ENCODE peak calls at places on chromosomes 13 and 19, in five cellular contexts. O, L, E, Z and K are unnamed samples.
A peak's percentile ranks its signal among the peaks of the same experiment; 100 is the strongest.

GRCh38 chr19:47507031-47507430 is 7.8 kb downstream of the NAPA start:
- DNase-seq in O (no peak), L (no peak), E (no peak), Z (no peak), K (no peak)

GRCh38 chr19:34217952-34218817 is 36.2 kb upstream of the GARRE1 start:
- DNase-seq in O (no peak), L (peak; percentile 19), E (peak; percentile 74), Z (no peak), K (no peak)

GRCh38 chr13:82627183-82627582 is 1255.1 kb downstream of the SLITRK1 start:
- DNase-seq in O (no peak), L (no peak), E (peak; percentile 27), Z (no peak), K (no peak)

GRCh38 chr13:53788286-53788685 is 759.7 kb downstream of the OLFM4 start:
- DNase-seq in O (no peak), L (no peak), E (no peak), Z (no peak), K (no peak)

GRCh38 chr13:30743319-30744055 is 8.1 kb downstream of the ALOX5AP start:
- DNase-seq in O (no peak), L (no peak), E (peak; percentile 96), Z (no peak), K (no peak)

GRCh38 chr19:30679789-30680188 is 307.6 kb downstream of the ZNF536 start:
- DNase-seq in O (no peak), L (no peak), E (no peak), Z (no peak), K (no peak)

GRCh38 chr19:28020631-28021315 is 1192.2 kb downstream of the UQCRFS1 start:
- DNase-seq in O (no peak), L (no peak), E (no peak), Z (no peak), K (no peak)

GRCh38 chr13:100209857-100210580 is 121.1 kb downstream of the PCCA start:
- DNase-seq in O (no peak), L (no peak), E (peak; percentile 50), Z (no peak), K (no peak)

GRCh38 chr13:52374873-52375411 is 31.0 kb downstream of the THSD1 start:
- DNase-seq in O (no peak), L (no peak), E (no peak), Z (no peak), K (no peak)

GRCh38 chr19:48842744-48843162 is 6.5 kb upstream of the HSD17B14 start:
- DNase-seq in O (peak; percentile 80), L (peak; percentile 27), E (no peak), Z (peak; percentile 66), K (peak; percentile 50)

GRCh38 chr19:4007836-4008539 is 452 bp downstream of the PIAS4 start:
- DNase-seq in O (peak; percentile 16), L (no peak), E (no peak), Z (no peak), K (peak; percentile 29)

GRCh38 chr19:41159861-41160260 is 33.2 kb upstream of the CYP2S1 start:
- DNase-seq in O (no peak), L (no peak), E (no peak), Z (no peak), K (no peak)

GRCh38 chr13:98664047-98664446 is 87.1 kb upstream of the STK24 start:
- DNase-seq in O (no peak), L (no peak), E (peak; percentile 31), Z (no peak), K (no peak)

GRCh38 chr13:94825507-94825906 is 113.2 kb upstream of the SOX21 start:
- DNase-seq in O (no peak), L (no peak), E (no peak), Z (peak; percentile 14), K (no peak)

GRCh38 chr19:2223959-2224358 is 12.2 kb downstream of the PLEKHJ1 start:
- DNase-seq in O (no peak), L (no peak), E (no peak), Z (no peak), K (no peak)

GRCh38 chr19:12703056-12703455 is 6.6 kb upstream of the FBXW9 start:
- DNase-seq in O (peak; percentile 44), L (no peak), E (no peak), Z (peak; percentile 50), K (no peak)

GRCh38 chr13:109146912-109147624 is 517.7 kb downstream of the MYO16 start:
- DNase-seq in O (no peak), L (no peak), E (peak; percentile 71), Z (no peak), K (no peak)

GRCh38 chr13:20923272-20923671 is 20.7 kb upstream of the XPO4 start:
- DNase-seq in O (no peak), L (no peak), E (no peak), Z (no peak), K (no peak)

GRCh38 chr13:99042851-99043250 is 65.0 kb upstream of the DOCK9 start:
- DNase-seq in O (no peak), L (no peak), E (no peak), Z (no peak), K (no peak)

GRCh38 chr19:49929121-49929610 is at the start of the genes ATF5 and NUP62:
- DNase-seq in O (peak; percentile 92), L (peak; percentile 95), E (peak; percentile 29), Z (peak; percentile 95), K (peak; percentile 93)

GRCh38 chr13:33284016-33284415 is 1.5 kb downstream of the STARD13 start:
- DNase-seq in O (peak; percentile 2), L (no peak), E (no peak), Z (no peak), K (no peak)

GRCh38 chr19:49339364-49340068 is 4.3 kb downstream of the CD37 start:
- DNase-seq in O (no peak), L (no peak), E (peak; percentile 35), Z (peak; percentile 50), K (no peak)

GRCh38 chr13:74158028-74158427 is 23.8 kb upstream of the KLF12 start:
- DNase-seq in O (no peak), L (no peak), E (no peak), Z (no peak), K (no peak)

GRCh38 chr19:42113641-42114348 is 18.5 kb downstream of the POU2F2 start:
- DNase-seq in O (no peak), L (no peak), E (peak; percentile 91), Z (no peak), K (no peak)

GRCh38 chr19:44260343-44260681 is 626 bp downstream of the ZNF233 start:
- DNase-seq in O (no peak), L (no peak), E (no peak), Z (no peak), K (peak; percentile 19)

GRCh38 chr13:109180905-109181425 is 551.6 kb downstream of the MYO16 start:
- DNase-seq in O (no peak), L (no peak), E (peak; percentile 82), Z (peak; percentile 16), K (peak; percentile 62)

GRCh38 chr13:24741016-24741662 is 22.8 kb upstream of the RNF17 start:
- DNase-seq in O (no peak), L (no peak), E (no peak), Z (no peak), K (no peak)

GRCh38 chr13:75415720-75416119 is 66.2 kb downstream of the TBC1D4 start:
- DNase-seq in O (peak; percentile 43), L (no peak), E (peak; percentile 74), Z (no peak), K (no peak)

GRCh38 chr13:30623392-30623791 is 5.7 kb downstream of the USPL1 start:
- DNase-seq in O (no peak), L (no peak), E (no peak), Z (no peak), K (no peak)

GRCh38 chr13:41675306-41675705 is 218.0 kb downstream of the RGCC start:
- DNase-seq in O (no peak), L (no peak), E (no peak), Z (no peak), K (no peak)

GRCh38 chr13:106393776-106394175 is 141.7 kb downstream of the EFNB2 start:
- DNase-seq in O (no peak), L (no peak), E (no peak), Z (no peak), K (no peak)

GRCh38 chr13:26221399-26221720 is 754 bp downstream of the RNF6 start:
- DNase-seq in O (peak; percentile 59), L (no peak), E (no peak), Z (no peak), K (no peak)

GRCh38 chr19:22607653-22608430 is 26.3 kb upstream of the ZNF492 start:
- DNase-seq in O (no peak), L (no peak), E (no peak), Z (no peak), K (no peak)

GRCh38 chr13:41622545-41623429 is 165.4 kb downstream of the RGCC start:
- DNase-seq in O (peak; percentile 24), L (no peak), E (peak; percentile 91), Z (no peak), K (no peak)

GRCh38 chr13:23790591-23791170 is 98.5 kb downstream of the MIPEP start:
- DNase-seq in O (no peak), L (no peak), E (peak; percentile 95), Z (no peak), K (no peak)